ENCODE peak calls at places on chromosomes 13 and 19, in six cellular contexts. J is T-helper 1 cell; P is heart right ventricle; Z is iris pigment epithelial cell; M is activated CD4-positive, alpha-beta T cell treated with anti-CD3 and anti-CD28 coated beads, Interleukin-2, amount 10 ng/mL, durations not matched to agents 7 days and 5 days; V is stomach. K is an unnamed sample.

GRCh38 chr13:100625447-100625846 is 36.9 kb upstream of the GGACT start:
- DNase-seq in J (no peak), P (no peak), Z (peak; percentile 34), M (no peak), V (no peak), K (no peak)

GRCh38 chr13:101673360-101674105 is 221.1 kb downstream of the ITGBL1 start:
- DNase-seq in J (no peak), P (no peak), Z (peak; percentile 46), M (no peak), V (no peak), K (no peak)

GRCh38 chr13:38856065-38856464 is 134.6 kb downstream of the STOML3 start:
- DNase-seq in J (no peak), P (no peak), Z (no peak), M (no peak), V (no peak), K (no peak)

GRCh38 chr19:41861098-41861768 is 1.2 kb downstream of the RPS19 start:
- DNase-seq in J (no peak), P (no peak), Z (no peak), M (no peak), V (no peak), K (no peak)

GRCh38 chr13:28494861-28495585 is at the start of gene FLT1:
- DNase-seq in J (no peak), P (peak; percentile 79), Z (peak; percentile 62), M (peak; percentile 17), V (peak; percentile 27), K (no peak)

GRCh38 chr19:2759965-2760364 is 20.1 kb upstream of the SLC39A3 start:
- DNase-seq in J (no peak), P (no peak), Z (no peak), M (no peak), V (no peak), K (no peak)

GRCh38 chr13:48600374-48601364 is 53.1 kb upstream of the CYSLTR2 start:
- DNase-seq in J (no peak), P (no peak), Z (peak; percentile 86), M (no peak), V (no peak), K (peak; percentile 34)

GRCh38 chr13:94556646-94557045 is 39.3 kb downstream of the TGDS start:
- DNase-seq in J (no peak), P (no peak), Z (no peak), M (no peak), V (no peak), K (no peak)

GRCh38 chr13:100235311-100235901 is 146.5 kb downstream of the PCCA start:
- DNase-seq in J (no peak), P (no peak), Z (peak; percentile 76), M (peak; percentile 50), V (no peak), K (peak; percentile 64)

GRCh38 chr13:112657850-112658445 is 31.9 kb upstream of the ATP11A start:
- DNase-seq in J (no peak), P (no peak), Z (peak; percentile 59), M (no peak), V (no peak), K (peak; percentile 40)

GRCh38 chr19:17677002-17677401 is 11.2 kb downstream of the UNC13A start:
- DNase-seq in J (no peak), P (no peak), Z (no peak), M (no peak), V (no peak), K (no peak)

GRCh38 chr19:47142779-47143178 is 12.1 kb downstream of the SAE1 start:
- DNase-seq in J (no peak), P (no peak), Z (peak; percentile 45), M (no peak), V (no peak), K (peak; percentile 30)

GRCh38 chr13:72072223-72072622 is 205.2 kb upstream of the DACH1 start:
- DNase-seq in J (no peak), P (no peak), Z (no peak), M (no peak), V (no peak), K (no peak)

GRCh38 chr19:16143399-16144215 is at the start of gene HSH2D:
- DNase-seq in J (peak; percentile 47), P (peak; percentile 30), Z (no peak), M (peak; percentile 93), V (peak; percentile 94), K (no peak)

GRCh38 chr13:107531180-107531579 is 684.2 kb downstream of the LIG4 start:
- DNase-seq in J (no peak), P (no peak), Z (no peak), M (no peak), V (no peak), K (no peak)

GRCh38 chr19:10830941-10831779 is 4.9 kb downstream of the TMED1 start:
- DNase-seq in J (no peak), P (no peak), Z (no peak), M (no peak), V (no peak), K (no peak)

GRCh38 chr19:29682236-29682895 is 17.1 kb downstream of the PLEKHF1 start:
- DNase-seq in J (no peak), P (no peak), Z (no peak), M (no peak), V (no peak), K (no peak)

GRCh38 chr13:49627831-49628652 is at the start of gene ARL11:
- DNase-seq in J (peak; percentile 10), P (peak; percentile 60), Z (no peak), M (peak; percentile 71), V (peak; percentile 56), K (no peak)

GRCh38 chr13:40984670-40985366 is 34.3 kb downstream of the ELF1 start:
- DNase-seq in J (no peak), P (no peak), Z (no peak), M (peak; percentile 39), V (no peak), K (no peak)

K was measured in HCEC 1CT.